ENCODE peak calls at places on chromosomes 3 and 15, in four cellular contexts. One of them, this sample, is unnamed. For H3K27me3, the result is how much of the 10 kb centered on the place peaks cover.

GRCh38 chr3:113277886-113278598 is 66.7 kb downstream of the BOC start:
- DNase-seq in H1: no peak
- DNase-seq in K562: no peak
- DNase-seq in IMR-90: no peak
- DNase-seq in this sample: no peak

GRCh38 chr15:92541197-92542190 is 114.1 kb downstream of the FAM174B start:
- DNase-seq in H1: peak
- DNase-seq in K562: no peak
- DNase-seq in IMR-90: no peak
- DNase-seq in this sample: no peak

GRCh38 chr3:52432631-52433030 is 12.3 kb downstream of the SEMA3G start:
- DNase-seq in K562: no peak
- DNase-seq in H1: no peak
- DNase-seq in IMR-90: no peak
- DNase-seq in this sample: no peak

GRCh38 chr3:49807427-49808114 is 4.5 kb downstream of the INKA1 start:
- DNase-seq in H1: no peak
- DNase-seq in K562: no peak
- DNase-seq in IMR-90: no peak
- DNase-seq in this sample: no peak

GRCh38 chr3:167705840-167706239 is 28.9 kb downstream of the PDCD10 start:
- DNase-seq in H1: no peak
- DNase-seq in IMR-90: peak
- DNase-seq in K562: no peak
- DNase-seq in this sample: no peak

GRCh38 chr15:68431792-68432401 is at the start of gene ITGA11:
- DNase-seq in H1: peak
- DNase-seq in IMR-90: peak
- DNase-seq in K562: peak
- DNase-seq in this sample: no peak

GRCh38 chr3:188546835-188547670 is 393.1 kb downstream of the LPP start:
- DNase-seq in IMR-90: peak
- DNase-seq in H1: no peak
- DNase-seq in K562: no peak
- DNase-seq in this sample: no peak

GRCh38 chr15:71379893-71380292 is 264.6 kb downstream of the THSD4 start:
- DNase-seq in K562: no peak
- DNase-seq in IMR-90: peak
- DNase-seq in H1: no peak
- DNase-seq in this sample: no peak

GRCh38 chr3:123028233-123028828 is 768 bp upstream of the SEMA5B start:
- DNase-seq in K562: peak
- DNase-seq in H1: no peak
- DNase-seq in IMR-90: peak
- DNase-seq in this sample: no peak

GRCh38 chr3:29486087-29486486 is 205.2 kb downstream of the RBMS3 start:
- DNase-seq in H1: no peak
- DNase-seq in K562: no peak
- DNase-seq in IMR-90: peak
- DNase-seq in this sample: peak

GRCh38 chr15:61946778-61947177 is 113.5 kb downstream of the VPS13C start:
- DNase-seq in K562: no peak
- DNase-seq in IMR-90: peak
- DNase-seq in H1: no peak
- DNase-seq in this sample: no peak

GRCh38 chr3:4738737-4739274 is 240.4 kb upstream of the BHLHE40 start:
- DNase-seq in K562: peak
- DNase-seq in H1: no peak
- DNase-seq in IMR-90: no peak
- DNase-seq in this sample: no peak

DNA sequence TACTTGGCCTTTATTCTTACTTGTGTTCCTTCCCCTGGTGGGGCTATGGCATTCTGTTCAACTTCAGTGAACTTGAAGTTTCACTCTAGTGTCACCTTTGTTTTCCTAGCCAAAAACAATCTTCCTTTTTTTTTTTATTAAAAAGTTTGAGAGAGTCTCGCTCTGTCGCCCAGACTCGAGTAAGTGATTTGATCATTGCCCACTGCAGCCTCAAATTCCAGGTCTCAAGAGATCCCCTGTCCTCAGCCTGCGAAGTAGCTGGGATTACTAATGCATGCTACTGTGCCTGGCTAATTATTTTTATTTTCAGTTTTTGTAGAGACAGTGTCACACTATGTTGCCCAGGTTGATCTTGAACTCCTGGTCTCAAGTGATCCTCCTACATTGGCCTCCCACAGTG is 124.8 kb downstream of the SST start:
- DNase-seq in IMR-90: no peak
- DNase-seq in K562: no peak
- DNase-seq in H1: no peak
- DNase-seq in this sample: no peak
- H3K27me3 ChIP-seq in IMR-90: under half
- H3K27me3 ChIP-seq in K562: under half
- H3K27me3 ChIP-seq in H1: under half
- H3K27me3 ChIP-seq in this sample: under half

DNA sequence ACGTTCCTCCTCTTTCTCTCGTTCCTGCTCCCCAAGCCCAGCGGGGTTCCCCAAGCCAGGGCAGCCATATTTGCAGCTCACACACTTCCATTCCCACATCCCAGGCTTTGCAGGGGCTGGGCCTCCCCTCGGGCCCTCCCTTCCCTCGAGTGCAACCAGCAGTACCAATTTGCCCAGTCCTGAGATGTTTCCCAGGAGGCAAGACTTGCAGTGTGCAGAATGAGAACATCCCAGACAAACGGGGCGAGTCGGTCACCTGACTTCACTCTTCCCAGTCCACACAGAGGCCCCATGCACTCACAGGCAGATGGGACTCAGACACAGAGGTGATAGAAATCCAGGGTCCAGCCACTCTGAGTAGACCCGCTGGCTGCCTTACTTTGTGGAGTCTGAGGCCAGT is 56.2 kb upstream of the SLC6A6 start:
- DNase-seq in K562: no peak
- DNase-seq in H1: no peak
- DNase-seq in IMR-90: no peak
- DNase-seq in this sample: no peak
- TF ChIP-seq CHD1 in K562: no peak
- TF ChIP-seq CHD1 in H1: no peak
- TF ChIP-seq CHD1 in IMR-90: no peak
- TF ChIP-seq CHD1 in this sample: no peak

DNA sequence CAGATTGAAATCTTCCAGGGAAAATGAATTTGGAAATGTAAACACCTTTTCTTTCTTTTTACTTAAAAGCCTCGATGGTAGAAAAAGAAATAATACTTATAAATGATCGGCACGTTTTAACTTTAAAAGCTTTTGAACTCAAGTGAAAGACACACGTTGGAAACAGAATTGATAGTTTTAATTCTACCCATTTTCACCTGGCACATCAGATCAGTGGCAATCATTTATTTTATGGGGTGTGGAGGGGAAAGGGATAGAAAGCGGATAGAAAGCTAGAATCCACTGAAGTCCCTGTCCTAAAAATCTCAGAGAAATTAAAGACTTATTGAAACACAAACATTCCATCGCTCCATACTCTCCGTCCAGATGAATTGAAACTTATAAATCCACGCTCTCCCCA is 8.4 kb upstream of the MEIS2 start:
- DNase-seq in IMR-90: no peak
- DNase-seq in H1: no peak
- DNase-seq in K562: no peak
- DNase-seq in this sample: no peak
- H3K27me3 ChIP-seq in IMR-90: under half
- H3K27me3 ChIP-seq in H1: half or more
- H3K27me3 ChIP-seq in K562: under half
- H3K27me3 ChIP-seq in this sample: under half

GRCh38 chr15:85707519-85708338 is 87.0 kb downstream of the KLHL25 start:
- DNase-seq in K562: no peak
- DNase-seq in H1: no peak
- DNase-seq in IMR-90: peak
- DNase-seq in this sample: no peak
- TF ChIP-seq CHD1 in K562: no peak
- TF ChIP-seq CHD1 in H1: no peak
- TF ChIP-seq CHD1 in IMR-90: no peak
- TF ChIP-seq CHD1 in this sample: no peak

GRCh38 chr3:168859574-168859973 is 763.9 kb upstream of the GOLIM4 start:
- DNase-seq in H1: no peak
- DNase-seq in K562: no peak
- DNase-seq in IMR-90: no peak
- DNase-seq in this sample: no peak
- H3K27me3 ChIP-seq in H1: under half
- H3K27me3 ChIP-seq in K562: under half
- H3K27me3 ChIP-seq in IMR-90: under half
- H3K27me3 ChIP-seq in this sample: under half

GRCh38 chr15:51966192-51966591 is 5.4 kb downstream of the LEO1 start:
- DNase-seq in IMR-90: peak
- DNase-seq in H1: no peak
- DNase-seq in K562: no peak
- DNase-seq in this sample: no peak

GRCh38 chr15:51970132-51970817 is 1.3 kb downstream of the LEO1 start:
- DNase-seq in K562: no peak
- DNase-seq in IMR-90: no peak
- DNase-seq in H1: no peak
- DNase-seq in this sample: no peak

GRCh38 chr15:51967583-51967982 is 4.0 kb downstream of the LEO1 start:
- DNase-seq in K562: no peak
- DNase-seq in H1: no peak
- DNase-seq in IMR-90: no peak
- DNase-seq in this sample: no peak

GRCh38 chr15:51969728-51970127 is 1.9 kb downstream of the LEO1 start:
- DNase-seq in H1: no peak
- DNase-seq in IMR-90: peak
- DNase-seq in K562: no peak
- DNase-seq in this sample: no peak

DNA sequence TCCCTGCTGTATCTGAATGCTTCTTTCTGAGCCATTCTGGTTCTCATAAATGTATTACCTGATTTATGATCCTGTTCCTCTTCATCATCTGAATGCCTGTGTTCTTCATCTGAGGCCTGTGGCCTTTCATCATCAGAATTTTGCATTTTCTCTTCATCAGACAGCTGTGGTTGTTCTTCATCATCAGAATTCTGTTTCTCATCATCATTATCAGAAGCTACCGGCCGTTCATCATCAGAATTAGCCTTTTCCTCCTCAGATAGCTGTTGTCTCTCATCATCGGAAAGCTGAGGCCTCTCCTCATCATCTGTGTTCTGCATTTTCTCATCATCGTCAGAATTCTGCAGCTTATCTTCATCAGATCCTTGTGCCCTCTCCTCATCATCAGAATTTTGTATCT is 5.9 kb downstream of the LEO1 start:
- DNase-seq in IMR-90: no peak
- DNase-seq in K562: no peak
- DNase-seq in H1: no peak
- DNase-seq in this sample: no peak
- TF ChIP-seq CHD1 in IMR-90: no peak
- TF ChIP-seq CHD1 in K562: no peak
- TF ChIP-seq CHD1 in H1: no peak
- TF ChIP-seq CHD1 in this sample: no peak

DNA sequence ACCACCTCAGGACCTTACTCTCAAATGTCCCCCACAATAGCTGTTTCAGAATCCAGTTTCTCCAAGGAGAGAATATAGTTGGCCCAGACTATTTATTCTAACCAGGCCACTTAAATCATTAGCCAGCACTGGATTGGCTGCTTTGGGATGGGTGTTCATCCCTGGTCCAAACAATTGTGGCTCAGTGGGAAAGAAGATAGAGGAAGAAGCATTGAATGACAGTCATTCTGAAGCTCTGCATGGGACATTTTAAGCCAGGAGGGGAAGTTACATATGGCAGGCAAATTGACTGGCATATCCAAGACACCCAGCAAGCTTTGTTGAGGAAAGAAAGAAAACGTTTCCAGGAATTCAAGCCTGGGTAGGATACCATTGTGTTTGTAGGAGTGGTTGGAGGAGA is 5.6 kb upstream of the DCLK3 start:
- DNase-seq in H1: no peak
- DNase-seq in IMR-90: no peak
- DNase-seq in K562: no peak
- DNase-seq in this sample: no peak
- H3K27me3 ChIP-seq in H1: under half
- H3K27me3 ChIP-seq in IMR-90: under half
- H3K27me3 ChIP-seq in K562: under half
- H3K27me3 ChIP-seq in this sample: under half

DNA sequence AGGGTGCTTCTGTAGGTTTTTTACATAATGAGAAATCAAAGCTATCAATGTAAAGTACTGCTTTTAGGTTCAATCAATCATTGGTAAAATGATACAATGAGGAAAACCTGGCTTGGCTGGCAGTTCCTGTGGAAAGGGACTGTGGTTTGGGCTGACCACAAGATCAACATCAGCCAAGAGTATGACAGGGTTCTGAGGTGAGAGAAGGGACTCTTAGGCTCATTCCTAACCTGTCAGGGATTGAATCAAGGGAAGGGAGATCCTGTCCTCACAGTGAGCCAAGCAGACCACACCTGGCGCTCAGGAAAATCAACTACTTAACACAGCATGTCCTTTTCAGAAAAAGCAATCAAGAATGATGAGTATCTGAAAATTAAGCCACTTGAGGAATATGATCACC is 111.1 kb downstream of the MAGI1 start:
- DNase-seq in IMR-90: peak
- DNase-seq in K562: no peak
- DNase-seq in H1: no peak
- DNase-seq in this sample: no peak
- TF ChIP-seq CHD1 in IMR-90: no peak
- TF ChIP-seq CHD1 in K562: no peak
- TF ChIP-seq CHD1 in H1: no peak
- TF ChIP-seq CHD1 in this sample: no peak

DNA sequence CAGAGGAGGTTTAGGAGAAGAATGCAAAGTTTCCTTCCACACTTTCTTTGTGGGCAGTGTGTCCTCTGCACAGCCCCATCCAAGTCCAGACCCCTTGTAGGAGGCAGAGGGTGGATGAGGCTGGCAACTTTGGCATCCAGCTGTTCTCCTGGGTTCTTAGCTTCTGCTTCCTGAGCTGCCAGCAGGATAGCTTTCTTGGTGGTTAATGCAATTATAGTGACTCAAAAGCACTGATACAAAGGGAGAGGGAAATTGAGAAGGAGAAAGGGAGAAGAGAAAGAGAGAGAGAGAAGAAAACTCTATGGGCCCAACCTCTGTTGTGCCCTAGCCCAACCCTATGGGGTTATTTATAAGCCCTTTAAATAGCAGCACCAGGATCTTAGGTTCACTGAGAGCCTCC is 4.5 kb upstream of the TNFAIP8L3 start:
- DNase-seq in IMR-90: no peak
- DNase-seq in H1: no peak
- DNase-seq in K562: no peak
- DNase-seq in this sample: no peak
- H3K27me3 ChIP-seq in IMR-90: under half
- H3K27me3 ChIP-seq in H1: under half
- H3K27me3 ChIP-seq in K562: under half
- H3K27me3 ChIP-seq in this sample: under half

This sample was measured in GM12878.